ENCODE peak calls at places on chromosomes 11 and 22, in eight cellular contexts. I is body of pancreas, B is endothelial cell of umbilical vein, U is tibial artery, O is heart right ventricle, G is AG04450, X is stomach, A is foreskin keratinocyte. C is an unnamed sample.

GRCh38 chr11:14643697-14644395 is at the start of gene PDE3B:
- DNase-seq in G (no peak), B (peak; percentile 35), I (peak; percentile 89), X (peak; percentile 84), A (no peak), U (peak; percentile 82), O (peak; percentile 84), C (peak; percentile 44)

GRCh38 chr22:31122532-31123291 is at the start of gene INPP5J:
- DNase-seq in A (no peak), O (peak; percentile 51), B (no peak), G (no peak), U (peak; percentile 74), X (peak; percentile 69), I (peak; percentile 84), C (peak; percentile 57)

GRCh38 chr11:124762077-124762623 is at the start of gene ESAM:
- DNase-seq in I (peak; percentile 57), O (peak; percentile 74), A (no peak), U (peak; percentile 86), X (peak; percentile 76), B (no peak), G (no peak), C (no peak)

GRCh38 chr22:42300286-42301071 is 30.0 kb upstream of the TCF20 start:
- DNase-seq in B (no peak), G (no peak), X (peak; percentile 27), I (no peak), U (no peak), A (peak; percentile 90), O (no peak), C (peak; percentile 69)

GRCh38 chr11:46170797-46171196 is 49.5 kb upstream of the PHF21A start:
- DNase-seq in G (no peak), U (no peak), O (no peak), I (no peak), B (no peak), X (no peak), A (no peak), C (no peak)

GRCh38 chr11:111186308-111186967 is 59.1 kb upstream of the POU2AF2 start:
- DNase-seq in U (no peak), G (no peak), X (no peak), I (no peak), A (no peak), B (no peak), O (no peak), C (no peak)

GRCh38 chr11:3135491-3136440 is 29.3 kb downstream of the OSBPL5 start:
- DNase-seq in U (peak; percentile 65), B (no peak), A (no peak), G (no peak), O (peak; percentile 32), X (no peak), I (peak; percentile 13), C (no peak)

GRCh38 chr11:61172353-61172752 is 11.1 kb upstream of the VPS37C start:
- DNase-seq in A (no peak), I (no peak), B (no peak), U (no peak), X (peak; percentile 20), O (no peak), G (no peak), C (no peak)

GRCh38 chr22:35102663-35103062 is 36.7 kb downstream of the ISX start:
- DNase-seq in G (no peak), X (no peak), O (no peak), I (no peak), A (peak; percentile 17), B (no peak), U (no peak), C (peak; percentile 13)

GRCh38 chr11:84909740-84910139 is 717.4 kb downstream of the DLG2 start:
- DNase-seq in A (no peak), U (no peak), G (no peak), I (no peak), X (no peak), B (no peak), O (no peak), C (no peak)

GRCh38 chr11:5059527-5059926 is at the start of gene OR52E2:
- DNase-seq in A (no peak), G (no peak), I (no peak), X (no peak), O (no peak), U (no peak), B (no peak), C (no peak)

GRCh38 chr11:90756617-90757016 is 533.8 kb upstream of the CHORDC1 start:
- DNase-seq in X (no peak), U (no peak), B (peak; percentile 1), I (no peak), A (no peak), O (no peak), G (no peak), C (no peak)

GRCh38 chr22:40216041-40216756 is 38.5 kb downstream of the TNRC6B start:
- DNase-seq in G (no peak), U (no peak), X (peak; percentile 25), A (no peak), B (no peak), I (no peak), O (no peak), C (no peak)

GRCh38 chr11:71309181-71309580 is 56.8 kb upstream of the SHANK2 start:
- DNase-seq in G (no peak), O (no peak), A (no peak), U (peak; percentile 32), B (no peak), I (no peak), X (peak; percentile 23), C (no peak)

GRCh38 chr11:72478596-72479143 is 44.3 kb upstream of the CLPB start:
- DNase-seq in O (no peak), X (no peak), A (no peak), B (no peak), I (no peak), U (no peak), G (no peak), C (no peak)

GRCh38 chr11:114098927-114099326 is 39.4 kb downstream of the ZBTB16 start:
- DNase-seq in G (no peak), X (no peak), U (no peak), O (no peak), B (no peak), I (peak; percentile 68), A (no peak), C (no peak)

DNA sequence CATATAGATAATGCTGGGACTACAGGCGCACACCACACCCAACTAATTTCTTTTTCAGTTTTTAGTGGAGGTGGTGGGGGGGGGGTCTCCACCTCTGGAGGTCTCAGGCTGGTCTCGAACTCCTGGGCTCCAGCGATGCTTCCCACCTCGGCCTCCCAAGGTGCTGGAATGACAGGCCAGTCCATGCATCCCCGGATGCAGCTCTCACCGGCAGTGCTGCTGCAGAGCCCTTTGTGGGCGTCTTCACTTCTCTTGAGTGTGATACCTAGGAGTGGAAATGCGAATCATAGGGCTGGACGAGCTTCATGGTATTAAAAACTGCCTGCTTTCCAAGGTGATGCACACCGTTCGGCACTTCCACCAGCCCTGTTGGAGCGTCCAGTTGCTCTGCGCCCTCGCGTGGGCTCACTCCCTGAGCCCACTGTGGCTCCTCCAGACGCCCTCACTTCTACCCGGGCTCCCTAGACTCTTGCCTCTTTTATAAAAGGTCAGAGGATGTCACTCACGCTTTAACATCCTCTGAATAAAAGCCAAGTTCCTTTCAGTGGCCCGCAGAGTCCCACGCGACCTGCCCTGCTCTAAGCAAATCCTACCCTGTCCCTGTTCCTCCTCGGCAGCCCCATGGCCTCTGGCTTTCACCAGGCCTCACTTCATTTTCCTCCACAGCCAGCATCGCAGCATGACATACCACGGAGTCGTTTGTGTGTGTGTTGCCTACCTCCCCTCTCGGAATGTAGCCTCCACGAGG is 833 bp upstream of the BID start:
- DNase-seq in U (no peak), I (no peak), O (no peak), X (no peak), B (no peak), G (no peak), A (no peak), C (no peak)
- H3K27ac ChIP-seq in U (no peak overlapping the region), I (no peak overlapping the region), O (no peak overlapping the region), X (no peak overlapping the region), B (no peak overlapping the region), G (no peak overlapping the region), A (no peak overlapping the region), C (no peak overlapping the region)

DNA sequence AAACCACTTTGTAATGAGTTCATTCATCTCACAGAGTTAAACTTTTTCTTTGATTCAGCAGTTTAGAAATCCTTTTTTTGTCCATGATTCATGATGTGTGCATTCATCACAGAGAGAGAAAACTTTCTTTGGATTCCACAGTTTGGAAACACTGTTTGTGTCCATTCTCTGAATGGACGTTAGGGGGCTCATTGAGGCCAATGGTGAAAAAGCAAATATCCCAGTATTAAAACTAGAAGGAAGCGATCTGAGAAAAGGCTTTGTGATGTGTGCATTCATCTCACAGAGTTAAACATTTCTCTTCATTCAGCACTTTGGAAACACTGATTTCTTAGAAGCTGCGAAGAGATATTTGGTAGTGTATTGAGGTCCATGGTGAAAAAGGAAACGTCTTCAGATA is 155.6 kb upstream of the TRIM48 start:
- DNase-seq in A (no peak), I (no peak), X (no peak), B (no peak), U (no peak), G (no peak), O (no peak), C (no peak)
- TF ChIP-seq CTCF in A (peak; percentile 8), I (no peak), X (no peak), B (no peak), U (no peak), G (no peak), O (no peak), C (no peak)

DNA sequence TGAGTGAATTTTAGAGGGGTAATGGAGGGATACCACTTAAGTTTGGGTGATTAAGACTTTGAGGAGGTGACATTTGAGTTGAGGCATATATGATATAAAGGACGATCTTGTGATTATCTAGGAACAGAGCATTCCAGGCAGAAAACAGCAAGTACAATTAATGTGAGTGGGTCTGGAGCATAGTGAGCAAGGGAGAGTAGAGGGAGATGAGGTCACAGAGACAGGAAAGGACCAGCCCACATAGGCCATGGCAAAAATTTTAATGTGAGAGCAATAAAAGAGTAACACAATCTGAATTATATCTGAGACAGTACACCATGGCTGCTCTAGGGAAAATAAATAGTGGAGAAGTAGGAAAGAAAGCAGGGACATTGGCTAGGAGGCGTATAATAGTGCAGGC is 14.5 kb upstream of the HSPA8 start:
- DNase-seq in G (no peak), X (no peak), I (no peak), B (no peak), U (no peak), A (no peak), O (no peak), C (no peak)
- H3K27ac ChIP-seq in G (no peak overlapping the region), X (no peak overlapping the region), I (no peak overlapping the region), B (no peak overlapping the region), U (no peak overlapping the region), A (no peak overlapping the region), O (no peak overlapping the region), C (no peak overlapping the region)

GRCh38 chr22:38490915-38491314 is 15.2 kb downstream of the DDX17 start:
- DNase-seq in G (peak; percentile 54), U (peak; percentile 80), X (peak; percentile 77), A (no peak), I (peak; percentile 86), O (peak; percentile 31), B (peak; percentile 29), C (no peak)

GRCh38 chr22:38494498-38494897 is 11.6 kb downstream of the DDX17 start:
- DNase-seq in A (no peak), G (no peak), O (no peak), B (no peak), U (no peak), I (no peak), X (no peak), C (no peak)

GRCh38 chr22:38497869-38498268 is 8.2 kb downstream of the DDX17 start:
- DNase-seq in I (no peak), X (no peak), A (no peak), G (no peak), U (no peak), O (no peak), B (no peak), C (no peak)

GRCh38 chr22:38491707-38492348 is 14.3 kb downstream of the DDX17 start:
- DNase-seq in A (no peak), U (no peak), O (no peak), X (no peak), B (no peak), G (no peak), I (no peak), C (no peak)

GRCh38 chr22:38494939-38495338 is 11.2 kb downstream of the DDX17 start:
- DNase-seq in X (no peak), G (no peak), B (no peak), I (no peak), O (no peak), A (no peak), U (no peak), C (no peak)
- TF ChIP-seq CTCF in X (no peak), G (peak; percentile 2), B (no peak), I (no peak), O (no peak), A (no peak), U (no peak), C (no peak)